ENCODE peak calls at places on chromosome 15, in six cellular contexts. One of them, this sample, is unnamed.

GRCh38 chr15:31869640-31870335 is 160.5 kb upstream of the CHRNA7 start:
- DNase-seq in GM12878: no peak
- DNase-seq in H1: no peak
- DNase-seq in HepG2: no peak
- DNase-seq in K562: no peak
- DNase-seq in HCT116: no peak
- DNase-seq in this sample: no peak

GRCh38 chr15:47717036-47717611 is at the start of gene SEMA6D:
- DNase-seq in H1: peak
- DNase-seq in HCT116: no peak
- DNase-seq in HepG2: peak
- DNase-seq in GM12878: no peak
- DNase-seq in K562: no peak
- DNase-seq in this sample: no peak

GRCh38 chr15:53836618-53837017 is 77.2 kb upstream of the WDR72 start:
- DNase-seq in H1: no peak
- DNase-seq in HepG2: peak
- DNase-seq in HCT116: no peak
- DNase-seq in GM12878: no peak
- DNase-seq in K562: no peak
- DNase-seq in this sample: no peak

GRCh38 chr15:84748274-84749110 is at the start of gene ZNF592:
- DNase-seq in K562: peak
- DNase-seq in H1: peak
- DNase-seq in HCT116: no peak
- DNase-seq in GM12878: no peak
- DNase-seq in HepG2: peak
- DNase-seq in this sample: peak

GRCh38 chr15:100895721-100896120 is 16.1 kb downstream of the ALDH1A3 start:
- DNase-seq in K562: no peak
- DNase-seq in HepG2: no peak
- DNase-seq in H1: no peak
- DNase-seq in GM12878: no peak
- DNase-seq in HCT116: no peak
- DNase-seq in this sample: no peak

GRCh38 chr15:55546718-55547117 is 38.7 kb upstream of the DNAAF4 start:
- DNase-seq in HepG2: no peak
- DNase-seq in K562: no peak
- DNase-seq in H1: no peak
- DNase-seq in GM12878: no peak
- DNase-seq in HCT116: no peak
- DNase-seq in this sample: no peak

GRCh38 chr15:52154896-52155865 is 36.0 kb downstream of the GNB5 start:
- DNase-seq in K562: no peak
- DNase-seq in GM12878: no peak
- DNase-seq in H1: peak
- DNase-seq in HepG2: no peak
- DNase-seq in HCT116: no peak
- DNase-seq in this sample: no peak

GRCh38 chr15:93182806-93183205 is 93.8 kb upstream of the RGMA start:
- DNase-seq in HCT116: no peak
- DNase-seq in H1: no peak
- DNase-seq in GM12878: no peak
- DNase-seq in K562: no peak
- DNase-seq in HepG2: no peak
- DNase-seq in this sample: no peak

GRCh38 chr15:68062214-68062613 is 8.1 kb downstream of the PIAS1 start:
- DNase-seq in HepG2: no peak
- DNase-seq in H1: no peak
- DNase-seq in HCT116: no peak
- DNase-seq in GM12878: no peak
- DNase-seq in K562: no peak
- DNase-seq in this sample: no peak

GRCh38 chr15:25508369-25509002 is 69.7 kb upstream of the UBE3A start:
- DNase-seq in HCT116: peak
- DNase-seq in HepG2: peak
- DNase-seq in H1: no peak
- DNase-seq in K562: peak
- DNase-seq in GM12878: no peak
- DNase-seq in this sample: no peak

GRCh38 chr15:89936051-89936792 is 23.5 kb upstream of the ARPIN start:
- DNase-seq in HepG2: no peak
- DNase-seq in H1: no peak
- DNase-seq in HCT116: no peak
- DNase-seq in K562: no peak
- DNase-seq in GM12878: no peak
- DNase-seq in this sample: no peak

GRCh38 chr15:45234562-45235235 is 17.3 kb upstream of the SLC28A2 start:
- DNase-seq in H1: no peak
- DNase-seq in K562: no peak
- DNase-seq in GM12878: no peak
- DNase-seq in HCT116: no peak
- DNase-seq in HepG2: no peak
- DNase-seq in this sample: no peak

GRCh38 chr15:25717861-25718504 is 145.1 kb downstream of the ATP10A start:
- DNase-seq in HepG2: no peak
- DNase-seq in K562: no peak
- DNase-seq in H1: no peak
- DNase-seq in GM12878: no peak
- DNase-seq in HCT116: no peak
- DNase-seq in this sample: no peak

GRCh38 chr15:39887832-39888231 is 32.2 kb downstream of the GPR176 start:
- DNase-seq in HepG2: peak
- DNase-seq in HCT116: peak
- DNase-seq in GM12878: no peak
- DNase-seq in K562: no peak
- DNase-seq in H1: no peak
- DNase-seq in this sample: no peak

GRCh38 chr15:36370735-36371115 is 208.7 kb upstream of the CDIN1 start:
- DNase-seq in K562: no peak
- DNase-seq in HepG2: peak
- DNase-seq in HCT116: peak
- DNase-seq in GM12878: no peak
- DNase-seq in H1: no peak
- DNase-seq in this sample: no peak

GRCh38 chr15:95105229-95105628 is 873.9 kb downstream of the MCTP2 start:
- DNase-seq in K562: no peak
- DNase-seq in HCT116: no peak
- DNase-seq in HepG2: no peak
- DNase-seq in GM12878: no peak
- DNase-seq in H1: no peak
- DNase-seq in this sample: no peak

GRCh38 chr15:51888593-51889195 is 59.2 kb downstream of the TMOD3 start:
- DNase-seq in HepG2: no peak
- DNase-seq in HCT116: no peak
- DNase-seq in H1: no peak
- DNase-seq in K562: peak
- DNase-seq in GM12878: no peak
- DNase-seq in this sample: no peak

GRCh38 chr15:60299452-60300047 is 98.2 kb downstream of the ANXA2 start:
- DNase-seq in HepG2: no peak
- DNase-seq in K562: peak
- DNase-seq in GM12878: no peak
- DNase-seq in H1: no peak
- DNase-seq in HCT116: peak
- DNase-seq in this sample: no peak

GRCh38 chr15:31974855-31975421 is 55.4 kb upstream of the CHRNA7 start:
- DNase-seq in HepG2: peak
- DNase-seq in HCT116: no peak
- DNase-seq in K562: peak
- DNase-seq in H1: peak
- DNase-seq in GM12878: no peak
- DNase-seq in this sample: peak

GRCh38 chr15:65634381-65634780 is 12.6 kb downstream of the SLC24A1 start:
- DNase-seq in HepG2: no peak
- DNase-seq in HCT116: no peak
- DNase-seq in H1: no peak
- DNase-seq in K562: no peak
- DNase-seq in GM12878: no peak
- DNase-seq in this sample: no peak

DNA sequence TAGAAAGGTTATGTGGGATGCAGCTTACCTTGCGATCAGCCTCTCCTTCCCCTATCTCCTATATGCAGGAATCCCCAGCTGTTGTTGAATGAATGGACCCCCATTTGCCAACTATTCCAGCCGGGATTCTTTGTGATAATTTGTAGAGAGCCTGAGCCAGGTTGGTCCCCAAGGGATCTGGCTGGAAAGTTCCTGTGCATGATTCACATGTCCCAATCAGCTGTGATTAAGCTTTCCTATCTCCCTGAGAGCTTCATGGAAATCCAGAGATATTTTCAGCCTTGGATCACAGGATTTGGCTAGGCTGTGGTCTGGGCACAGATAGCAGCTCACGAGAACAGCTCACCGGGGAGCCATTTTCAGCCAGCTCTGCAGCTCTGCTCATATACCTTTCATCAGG is 76.7 kb downstream of the ARNT2 start:
- DNase-seq in HepG2: no peak
- DNase-seq in GM12878: no peak
- DNase-seq in H1: no peak
- DNase-seq in HCT116: no peak
- DNase-seq in K562: no peak
- DNase-seq in this sample: peak
- TF ChIP-seq YY1 in HepG2: no peak
- TF ChIP-seq YY1 in GM12878: no peak
- TF ChIP-seq YY1 in H1: no peak
- TF ChIP-seq YY1 in HCT116: no peak
- TF ChIP-seq YY1 in K562: no peak
- TF ChIP-seq YY1 in this sample: no peak

DNA sequence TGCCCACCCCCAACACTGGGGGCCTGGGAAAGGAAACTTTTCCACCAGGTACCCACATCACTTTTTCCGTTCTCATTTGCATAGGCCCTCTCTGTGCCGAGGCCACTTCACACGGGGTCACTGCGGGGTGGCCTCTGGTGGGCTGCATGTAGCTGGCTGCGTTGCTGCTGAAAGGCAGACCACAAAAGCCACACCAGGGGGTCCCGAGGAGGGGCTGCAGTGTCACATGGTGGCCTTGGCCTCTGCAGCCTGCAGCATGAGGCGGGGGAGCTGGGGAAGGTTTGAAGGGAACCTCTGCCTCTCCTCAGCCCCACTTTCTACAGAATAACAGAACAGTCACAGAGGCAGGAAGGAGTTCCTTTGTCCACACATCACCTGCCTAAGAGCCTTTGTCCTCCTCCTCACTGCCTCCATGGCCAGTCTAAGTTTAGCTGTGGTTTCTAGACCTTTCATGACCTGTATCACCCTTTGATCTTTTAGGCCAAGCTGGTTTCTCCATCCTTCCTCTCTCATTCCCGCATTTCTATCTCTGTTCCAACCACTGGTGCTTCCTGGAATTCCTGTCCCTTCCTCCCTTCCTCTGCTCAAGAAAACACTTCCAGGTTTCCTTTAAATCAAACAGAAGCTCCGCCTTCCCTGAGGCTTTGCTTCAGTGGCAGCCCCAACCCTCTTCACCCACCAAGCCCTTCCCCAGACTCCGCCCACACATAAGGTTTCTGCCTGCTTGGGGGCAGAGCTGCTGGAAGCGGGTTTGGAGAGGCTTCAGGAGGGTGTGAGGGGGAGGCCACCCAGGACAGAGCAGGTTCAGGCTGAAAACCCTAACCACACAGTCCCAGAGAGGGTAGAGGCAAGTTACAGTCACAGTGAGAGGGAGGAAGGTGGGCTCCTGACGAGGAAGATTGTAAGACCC is 150.7 kb upstream of the TLE3 start:
- DNase-seq in HCT116: no peak
- DNase-seq in GM12878: no peak
- DNase-seq in K562: no peak
- DNase-seq in HepG2: no peak
- DNase-seq in H1: no peak
- DNase-seq in this sample: peak
- TF ChIP-seq ZNF274 in HCT116: no peak
- TF ChIP-seq ZNF274 in GM12878: no peak
- TF ChIP-seq ZNF274 in K562: no peak
- TF ChIP-seq ZNF274 in HepG2: no peak
- TF ChIP-seq ZNF274 in H1: no peak
- TF ChIP-seq ZNF274 in this sample: no peak

GRCh38 chr15:62486041-62486440 is 321.0 kb upstream of the C2CD4B start:
- DNase-seq in K562: no peak
- DNase-seq in HCT116: no peak
- DNase-seq in HepG2: no peak
- DNase-seq in GM12878: no peak
- DNase-seq in H1: no peak
- DNase-seq in this sample: no peak

GRCh38 chr15:62483817-62484216 is 318.7 kb upstream of the C2CD4B start:
- DNase-seq in HCT116: no peak
- DNase-seq in GM12878: no peak
- DNase-seq in H1: no peak
- DNase-seq in HepG2: no peak
- DNase-seq in K562: no peak
- DNase-seq in this sample: no peak

GRCh38 chr15:62477929-62478328 is 312.8 kb upstream of the C2CD4B start:
- DNase-seq in GM12878: no peak
- DNase-seq in K562: no peak
- DNase-seq in HCT116: no peak
- DNase-seq in H1: no peak
- DNase-seq in HepG2: no peak
- DNase-seq in this sample: no peak

GRCh38 chr15:62485170-62485720 is 320.2 kb upstream of the C2CD4B start:
- DNase-seq in HCT116: no peak
- DNase-seq in HepG2: peak
- DNase-seq in GM12878: no peak
- DNase-seq in H1: no peak
- DNase-seq in K562: no peak
- DNase-seq in this sample: no peak

GRCh38 chr15:62482715-62483429 is 317.8 kb upstream of the C2CD4B start:
- DNase-seq in GM12878: peak
- DNase-seq in HepG2: peak
- DNase-seq in HCT116: peak
- DNase-seq in H1: peak
- DNase-seq in K562: peak
- DNase-seq in this sample: peak
- TF ChIP-seq YY1 in GM12878: peak
- TF ChIP-seq YY1 in HepG2: no peak
- TF ChIP-seq YY1 in HCT116: no peak
- TF ChIP-seq YY1 in H1: peak
- TF ChIP-seq YY1 in K562: no peak
- TF ChIP-seq YY1 in this sample: no peak

DNA sequence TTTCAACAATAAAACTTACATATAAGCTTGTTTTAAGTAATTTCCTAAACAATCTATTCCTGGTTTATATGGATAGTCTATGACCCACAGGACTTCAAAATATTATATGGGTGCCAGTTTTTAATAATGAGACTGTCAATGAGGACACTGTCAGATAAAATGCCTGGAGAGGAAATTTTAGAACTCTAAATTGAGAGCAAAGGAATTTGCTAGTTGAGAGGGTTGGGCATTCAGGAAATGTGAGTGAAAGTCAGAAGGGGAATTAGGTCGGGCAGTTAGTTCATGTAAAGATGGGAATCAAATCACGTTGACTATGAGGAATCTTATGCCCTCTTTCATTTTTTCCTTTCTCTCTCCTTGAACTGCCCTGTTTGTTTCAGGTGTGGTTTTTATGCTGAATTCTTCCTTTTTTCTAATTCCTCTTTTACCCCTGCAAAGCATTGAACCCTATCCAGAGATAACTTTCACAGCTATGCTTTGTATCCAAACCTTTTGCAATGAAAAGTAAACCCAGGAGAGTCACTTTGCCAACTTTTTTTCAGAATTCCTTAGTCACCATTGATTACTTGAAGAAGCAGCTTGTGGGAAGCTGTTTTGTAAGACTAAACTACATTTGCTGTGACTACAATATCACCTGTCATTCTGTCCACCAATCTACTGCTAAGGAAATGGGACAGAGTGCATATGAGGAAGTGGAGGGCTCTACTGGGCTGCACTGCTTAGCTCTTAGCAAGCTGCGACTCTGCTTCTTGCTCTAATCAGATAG is 27.8 kb downstream of the CHP1 start:
- DNase-seq in HepG2: peak
- DNase-seq in GM12878: peak
- DNase-seq in H1: no peak
- DNase-seq in HCT116: no peak
- DNase-seq in K562: no peak
- DNase-seq in this sample: no peak
- TF ChIP-seq ZNF274 in HepG2: no peak
- TF ChIP-seq ZNF274 in GM12878: no peak
- TF ChIP-seq ZNF274 in H1: no peak
- TF ChIP-seq ZNF274 in HCT116: no peak
- TF ChIP-seq ZNF274 in K562: no peak
- TF ChIP-seq ZNF274 in this sample: no peak